ENCODE peak calls at places on chromosomes 7 and 10, in seven cellular contexts. H is heart left ventricle; F is PC-3; Z is IMR-90; J is pancreas; U is keratinocyte; X is CD8-positive, alpha-beta T cell. L is an unnamed sample. For H3K4me1, the result is how much of the 10 kb centered on the place peaks cover.

GRCh38 chr7:88217675-88218427 is 2.0 kb downstream of the SRI start:
- DNase-seq in H (no peak), F (no peak), Z (no peak), J (no peak), U (no peak), X (no peak), L (no peak)

GRCh38 chr7:954330-955238 is at the start of gene ADAP1:
- DNase-seq in H (no peak), F (peak), Z (peak), J (no peak), U (no peak), X (peak), L (peak)

GRCh38 chr10:49633327-49634045 is 19.6 kb downstream of the CHAT start:
- DNase-seq in H (no peak), F (no peak), Z (no peak), J (no peak), U (no peak), X (no peak), L (no peak)

GRCh38 chr7:39413866-39414668 is 152.1 kb upstream of the YAE1 start:
- DNase-seq in H (peak), F (peak), Z (peak), J (peak), U (no peak), X (peak), L (no peak)

GRCh38 chr7:141363748-141364147 is 187.5 kb upstream of the AGK start:
- DNase-seq in H (no peak), F (no peak), Z (no peak), J (no peak), U (no peak), X (no peak), L (no peak)

GRCh38 chr7:151494569-151495284 is 25.0 kb downstream of the RHEB start:
- DNase-seq in H (no peak), F (peak), Z (no peak), J (no peak), U (no peak), X (no peak), L (no peak)

GRCh38 chr7:133079296-133079695 is 2.6 kb downstream of the CHCHD3 start:
- DNase-seq in H (no peak), F (no peak), Z (no peak), J (no peak), U (no peak), X (no peak), L (no peak)

GRCh38 chr10:23534328-23534727 is 95.5 kb downstream of the OTUD1 start:
- DNase-seq in H (no peak), F (no peak), Z (no peak), J (no peak), U (no peak), X (no peak), L (no peak)

GRCh38 chr7:114970732-114971131 is 48.8 kb downstream of the MDFIC start:
- DNase-seq in H (no peak), F (no peak), Z (no peak), J (no peak), U (no peak), X (no peak), L (no peak)

GRCh38 chr10:99775850-99776249 is 6.6 kb upstream of the ABCC2 start:
- DNase-seq in H (no peak), F (peak), Z (peak), J (no peak), U (peak), X (no peak), L (no peak)

GRCh38 chr10:8430321-8430720 is 375.8 kb downstream of the GATA3 start:
- DNase-seq in H (no peak), F (no peak), Z (no peak), J (no peak), U (no peak), X (no peak), L (no peak)

GRCh38 chr10:70505908-70506307 is 27.3 kb downstream of the PALD1 start:
- DNase-seq in H (no peak), F (no peak), Z (no peak), J (no peak), U (no peak), X (no peak), L (no peak)
- H3K4me1 ChIP-seq in H (under half), F (under half), Z (under half), J (under half), U (under half), X (under half), L (under half)

GRCh38 chr10:34687434-34688205 is 127.5 kb downstream of the PARD3 start:
- DNase-seq in H (no peak), F (no peak), Z (peak), J (no peak), U (no peak), X (no peak), L (no peak)
- H3K4me3 ChIP-seq in H (no peak), F (no peak), Z (no peak), J (no peak), U (no peak), X (no peak), L (no peak)

GRCh38 chr10:30782543-30783461 is 153.2 kb upstream of the LYZL2 start:
- DNase-seq in H (no peak), F (peak), Z (peak), J (no peak), U (no peak), X (no peak), L (no peak)

GRCh38 chr10:30778769-30779168 is 149.2 kb upstream of the LYZL2 start:
- DNase-seq in H (no peak), F (no peak), Z (no peak), J (no peak), U (no peak), X (no peak), L (no peak)

GRCh38 chr10:30784521-30784895 is 155.0 kb upstream of the LYZL2 start:
- DNase-seq in H (no peak), F (no peak), Z (peak), J (no peak), U (no peak), X (no peak), L (no peak)

GRCh38 chr10:30783939-30784500 is 154.5 kb upstream of the LYZL2 start:
- DNase-seq in H (peak), F (peak), Z (peak), J (peak), U (no peak), X (peak), L (peak)

DNA sequence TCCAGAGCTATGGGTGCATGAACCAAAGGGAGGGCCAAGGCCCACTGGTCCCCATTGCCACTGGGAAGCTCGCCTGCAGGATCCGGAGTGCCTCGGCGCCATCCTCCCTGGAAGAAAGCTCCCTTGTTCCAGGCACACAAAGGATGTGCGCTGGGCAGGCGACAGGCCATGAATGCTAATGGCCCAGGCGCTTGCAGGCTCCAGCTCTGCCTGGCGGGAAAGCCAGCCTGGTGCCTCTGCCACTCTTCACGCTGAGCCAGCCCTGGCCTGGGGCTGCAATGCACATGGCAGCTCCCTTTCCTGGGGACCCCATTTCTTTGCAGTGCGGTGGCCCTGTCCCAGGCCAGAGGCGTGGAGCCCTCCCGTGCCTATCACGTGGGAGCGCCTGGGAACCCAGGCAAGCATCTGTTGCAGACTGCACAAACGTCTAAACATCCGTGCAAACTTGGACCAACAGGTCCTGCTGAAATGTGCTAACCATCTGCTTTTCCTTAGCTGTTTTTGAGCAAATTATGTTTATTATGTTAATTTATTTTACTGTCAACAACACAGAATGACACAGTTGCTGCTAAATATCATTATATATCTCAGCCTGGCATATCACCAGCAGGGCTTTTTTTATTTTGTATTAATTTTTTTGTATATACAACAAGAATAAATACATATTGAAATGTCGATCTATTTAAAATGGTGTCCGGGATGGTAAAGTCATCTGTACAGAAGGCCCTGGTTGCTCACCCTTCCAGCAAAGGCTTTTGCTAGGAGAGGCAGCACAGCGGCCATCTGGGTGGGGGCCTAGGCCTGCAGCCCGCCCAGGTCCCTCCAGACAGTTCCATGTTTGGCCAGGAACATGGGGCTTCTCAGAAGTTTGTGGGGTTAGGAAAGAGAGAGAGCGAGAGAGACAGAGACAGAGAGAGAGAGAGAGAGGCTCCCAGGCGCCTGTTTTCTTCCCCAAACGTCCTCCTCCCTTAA is 152.3 kb upstream of the LYZL2 start:
- DNase-seq in H (no peak), F (no peak), Z (no peak), J (no peak), U (no peak), X (no peak), L (no peak)
- H3K27ac ChIP-seq in H (peak), F (no peak), Z (peak), J (no peak), U (no peak), X (no peak), L (peak)

GRCh38 chr7:66464059-66464458 is 164.6 kb upstream of the KCTD7 start:
- DNase-seq in H (no peak), F (no peak), Z (no peak), J (no peak), U (no peak), X (no peak), L (no peak)

DNA sequence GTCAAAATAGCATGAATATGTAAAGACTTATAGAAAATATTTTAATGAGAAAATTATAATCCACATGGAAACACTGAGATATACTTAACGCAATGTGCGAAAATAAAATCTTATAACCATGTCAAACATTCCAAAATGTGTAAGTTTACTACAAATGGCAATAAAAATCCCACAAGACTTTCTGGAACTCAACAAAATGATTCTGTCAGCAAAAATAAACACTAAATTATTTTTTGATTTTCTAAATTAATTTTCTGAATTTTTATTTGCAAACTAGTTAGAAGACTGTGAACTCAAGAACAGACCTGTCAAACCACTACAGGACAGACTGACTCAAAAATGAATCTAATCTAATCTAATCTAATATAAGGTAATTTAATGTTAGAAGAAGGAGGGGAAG is 160.8 kb upstream of the KCTD7 start:
- DNase-seq in H (no peak), F (no peak), Z (no peak), J (no peak), U (no peak), X (no peak), L (no peak)
- H3K4me1 ChIP-seq in H (under half), F (under half), Z (under half), J (under half), U (under half), X (under half), L (under half)

DNA sequence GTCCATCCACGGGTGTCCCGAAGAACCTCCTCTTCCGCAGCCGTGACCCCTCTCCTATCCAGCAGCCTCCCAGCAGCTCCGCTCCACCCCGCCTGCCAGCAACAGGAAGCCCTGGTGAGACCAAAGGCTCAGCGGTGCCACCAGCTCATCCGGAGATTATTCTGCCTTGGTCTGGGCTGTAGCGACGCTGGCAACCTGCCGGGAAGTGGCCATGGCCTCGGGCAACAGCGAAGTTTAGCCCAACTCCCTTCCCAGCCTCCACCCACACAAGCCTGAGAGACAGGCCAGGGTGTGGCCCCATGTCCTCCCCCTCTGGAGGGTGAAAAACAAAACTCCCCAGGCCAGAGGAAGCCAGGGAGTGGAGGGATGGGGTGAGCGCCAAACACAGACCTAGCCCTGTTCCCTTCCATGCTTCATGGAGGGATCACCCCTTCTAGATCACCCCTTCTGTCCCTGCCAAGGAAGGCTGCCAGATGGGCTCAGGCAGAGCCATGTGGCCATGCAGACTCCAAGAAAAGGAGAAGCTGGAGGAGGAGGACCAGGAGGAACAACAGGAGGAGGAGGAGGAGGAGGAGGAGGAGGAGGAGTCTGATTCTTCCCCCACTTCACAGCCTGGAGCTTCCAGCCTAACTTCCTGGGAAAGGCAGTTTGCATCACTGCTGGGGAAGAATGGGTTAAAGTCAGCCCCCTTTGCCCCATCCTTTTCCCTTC is 924 bp downstream of the CALHM2 start:
- DNase-seq in H (peak), F (peak), Z (no peak), J (no peak), U (peak), X (peak), L (peak)
- H3K4me3 ChIP-seq in H (peak), F (peak), Z (peak), J (peak), U (no peak), X (peak), L (peak)

DNA sequence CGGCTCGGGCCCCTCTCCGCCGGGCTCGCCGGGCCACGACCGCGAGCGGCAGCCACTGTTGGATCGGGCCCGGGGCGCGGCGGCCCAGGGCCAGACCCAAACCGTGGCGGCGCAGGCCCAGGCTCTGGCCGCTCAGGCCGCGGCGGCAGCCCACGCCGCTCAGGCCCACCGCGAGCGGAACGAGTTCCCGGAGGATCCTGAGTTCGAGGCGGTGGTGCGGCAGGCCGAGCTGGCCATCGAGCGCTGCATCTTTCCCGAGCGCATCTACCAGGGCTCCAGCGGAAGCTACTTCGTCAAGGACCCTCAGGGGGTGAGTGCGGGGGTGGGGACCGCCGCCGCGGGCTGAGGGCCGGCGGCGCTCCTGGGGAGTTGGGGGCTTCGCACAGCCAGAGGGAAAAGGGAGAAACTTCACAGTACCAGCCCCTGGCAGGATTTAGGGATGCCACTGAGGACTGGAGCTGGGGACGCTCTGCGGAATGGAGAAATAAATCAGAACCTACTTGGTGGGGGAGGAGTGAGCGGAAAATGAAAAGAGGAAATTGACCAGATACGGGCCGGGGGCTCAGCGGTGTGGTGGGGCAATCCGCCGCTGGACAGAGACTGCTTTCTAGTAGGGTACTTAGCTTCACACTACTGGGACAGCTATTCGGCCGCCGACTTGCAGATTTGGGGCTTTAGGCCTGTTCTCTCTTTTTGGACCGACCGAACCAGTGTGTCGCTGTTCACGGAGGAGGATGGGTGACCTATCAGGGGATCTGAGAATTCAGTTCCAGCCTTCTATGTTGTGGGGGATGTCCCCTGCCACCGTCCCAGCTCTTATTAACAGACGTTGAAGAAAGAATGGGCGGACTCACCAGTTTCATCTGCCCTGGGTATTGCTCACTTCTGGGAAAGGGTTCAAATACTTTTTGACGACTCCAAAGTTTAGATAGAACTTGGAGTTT is 669 bp downstream of the PI4K2A start:
- DNase-seq in H (peak), F (no peak), Z (peak), J (peak), U (no peak), X (no peak), L (peak)
- H3K27ac ChIP-seq in H (peak), F (no peak), Z (peak), J (peak), U (peak), X (peak), L (peak)

GRCh38 chr10:95395947-95396449 is 105.2 kb upstream of the PDLIM1 start:
- DNase-seq in H (peak), F (peak), Z (no peak), J (no peak), U (no peak), X (no peak), L (no peak)

GRCh38 chr10:95399167-95399566 is 108.4 kb upstream of the PDLIM1 start:
- DNase-seq in H (no peak), F (no peak), Z (no peak), J (no peak), U (no peak), X (no peak), L (no peak)

GRCh38 chr10:95394161-95394880 is 103.5 kb upstream of the PDLIM1 start:
- DNase-seq in H (no peak), F (peak), Z (no peak), J (no peak), U (peak), X (no peak), L (no peak)

GRCh38 chr10:95400789-95401188 is 110.0 kb upstream of the PDLIM1 start:
- DNase-seq in H (no peak), F (no peak), Z (no peak), J (no peak), U (no peak), X (no peak), L (no peak)

GRCh38 chr10:95397747-95398146 is 106.9 kb upstream of the PDLIM1 start:
- DNase-seq in H (no peak), F (no peak), Z (no peak), J (no peak), U (no peak), X (no peak), L (no peak)
- H3K4me1 ChIP-seq in H (under half), F (under half), Z (under half), J (under half), U (under half), X (under half), L (under half)

GRCh38 chr7:155843426-155844018 is 31.3 kb upstream of the SHH start:
- DNase-seq in H (no peak), F (no peak), Z (no peak), J (no peak), U (no peak), X (no peak), L (no peak)

GRCh38 chr7:155844019-155844453 is 31.8 kb upstream of the SHH start:
- DNase-seq in H (no peak), F (peak), Z (no peak), J (peak), U (no peak), X (no peak), L (no peak)

GRCh38 chr7:155845226-155845625 is 33.0 kb upstream of the SHH start:
- DNase-seq in H (no peak), F (no peak), Z (no peak), J (no peak), U (no peak), X (no peak), L (no peak)

GRCh38 chr7:155846156-155846555 is 33.9 kb upstream of the SHH start:
- DNase-seq in H (no peak), F (no peak), Z (no peak), J (no peak), U (no peak), X (no peak), L (no peak)

DNA sequence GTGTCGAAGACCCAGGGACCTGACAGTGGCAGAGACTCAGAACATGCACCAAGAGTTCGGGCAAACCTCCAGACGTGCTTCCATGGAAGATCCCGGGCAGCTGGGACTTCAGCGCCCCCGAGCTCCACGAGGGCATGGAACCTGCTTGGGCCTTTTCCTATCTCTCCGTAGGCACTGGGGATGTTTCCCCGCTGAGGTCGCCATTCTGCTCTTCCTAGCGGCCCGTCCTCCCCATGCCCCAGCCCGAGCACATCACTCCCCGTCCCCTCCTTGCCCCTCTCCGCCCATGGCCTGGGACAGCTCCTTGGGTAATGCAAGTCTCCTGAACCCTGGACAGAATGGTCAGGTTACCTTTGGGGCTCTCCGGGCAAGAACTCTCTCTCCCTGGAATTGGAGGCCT is 32.3 kb upstream of the SHH start:
- DNase-seq in H (no peak), F (no peak), Z (no peak), J (no peak), U (no peak), X (no peak), L (no peak)
- H3K4me3 ChIP-seq in H (no peak), F (no peak), Z (no peak), J (no peak), U (no peak), X (no peak), L (no peak)